ENCODE peak calls at places on chromosomes 7 and 10, in five cellular contexts. X, W, K, S and B are unnamed samples.

GRCh38 chr10:102540023-102540422 is 36.3 kb downstream of the SUFU start:
- DNase-seq in X (no peak), W (peak), K (no peak), S (no peak), B (peak)

GRCh38 chr10:133515471-133515870 is 11.7 kb upstream of the CYP2E1 start:
- DNase-seq in X (no peak), W (no peak), K (no peak), S (no peak), B (no peak)

GRCh38 chr10:103911021-103911459 is 6.9 kb downstream of the STN1 start:
- DNase-seq in X (no peak), W (peak), K (no peak), S (no peak), B (peak)

GRCh38 chr7:69597278-69598076 is 798 bp upstream of the AUTS2 start:
- DNase-seq in X (peak), W (peak), K (no peak), S (peak), B (peak)

GRCh38 chr10:133465950-133466474 is 12.3 kb downstream of the SCART1 start:
- DNase-seq in X (no peak), W (no peak), K (no peak), S (no peak), B (no peak)

GRCh38 chr7:118153551-118154177 is 30.3 kb upstream of the LSM8 start:
- DNase-seq in X (no peak), W (peak), K (no peak), S (peak), B (peak)

GRCh38 chr7:99374121-99375064 is at the start of gene ARPC1B:
- DNase-seq in X (peak), W (peak), K (peak), S (peak), B (peak)

GRCh38 chr10:17219024-17219423 is 9.0 kb upstream of the VIM start:
- DNase-seq in X (no peak), W (no peak), K (no peak), S (no peak), B (no peak)

GRCh38 chr7:141012044-141012685 is 2.6 kb downstream of the MRPS33 start:
- DNase-seq in X (no peak), W (peak), K (peak), S (peak), B (peak)

GRCh38 chr10:44850356-44850934 is 60.7 kb upstream of the TMEM72 start:
- DNase-seq in X (no peak), W (no peak), K (no peak), S (no peak), B (no peak)

GRCh38 chr7:18345641-18346234 is 149.8 kb upstream of the HDAC9 start:
- DNase-seq in X (no peak), W (no peak), K (no peak), S (peak), B (peak)

GRCh38 chr7:71239517-71239916 is 107.6 kb downstream of the GALNT17 start:
- DNase-seq in X (no peak), W (no peak), K (no peak), S (no peak), B (no peak)

GRCh38 chr7:8155836-8156235 is 106.1 kb downstream of the ICA1 start:
- DNase-seq in X (no peak), W (no peak), K (no peak), S (no peak), B (no peak)

GRCh38 chr7:130814753-130815152 is 80.7 kb upstream of the KLF14 start:
- DNase-seq in X (no peak), W (no peak), K (no peak), S (no peak), B (no peak)

GRCh38 chr7:158247758-158248487 is 339.7 kb downstream of the PTPRN2 start:
- DNase-seq in X (no peak), W (no peak), K (no peak), S (no peak), B (no peak)

GRCh38 chr10:88525371-88526079 is 57.6 kb downstream of the RNLS start:
- DNase-seq in X (no peak), W (no peak), K (peak), S (peak), B (no peak)

GRCh38 chr10:6716521-6716920 is 136.4 kb upstream of the PRKCQ start:
- DNase-seq in X (no peak), W (no peak), K (no peak), S (no peak), B (no peak)

GRCh38 chr10:71971769-71972555 is 7.8 kb downstream of the CHST3 start:
- DNase-seq in X (no peak), W (peak), K (no peak), S (no peak), B (peak)

GRCh38 chr7:130180571-130180971 is 24.6 kb downstream of the TMEM209 start:
- DNase-seq in X (no peak), W (no peak), K (no peak), S (no peak), B (no peak)

GRCh38 chr7:147639037-147639436 is 951.5 kb upstream of the C7orf33 start:
- DNase-seq in X (no peak), W (no peak), K (no peak), S (no peak), B (no peak)

GRCh38 chr10:48517911-48518321 is 87.0 kb downstream of the ARHGAP22 start:
- DNase-seq in X (no peak), W (no peak), K (no peak), S (no peak), B (no peak)

GRCh38 chr10:31129880-31130405 is 98.3 kb upstream of the ZNF438 start:
- DNase-seq in X (no peak), W (no peak), K (no peak), S (no peak), B (no peak)

GRCh38 chr10:4847580-4848020 is 21.6 kb downstream of the AKR1E2 start:
- DNase-seq in X (no peak), W (no peak), K (peak), S (no peak), B (no peak)

GRCh38 chr7:5549096-5549896 is 125.7 kb upstream of the TNRC18 start:
- DNase-seq in X (no peak), W (no peak), K (no peak), S (peak), B (no peak)

GRCh38 chr7:115210552-115210951 is 288.7 kb downstream of the MDFIC start:
- DNase-seq in X (no peak), W (no peak), K (no peak), S (no peak), B (no peak)

GRCh38 chr10:11437391-11438241 is 173.8 kb downstream of the USP6NL start:
- DNase-seq in X (no peak), W (no peak), K (no peak), S (no peak), B (no peak)

GRCh38 chr7:7304705-7305475 is 122.5 kb downstream of the C1GALT1 start:
- DNase-seq in X (no peak), W (no peak), K (no peak), S (no peak), B (no peak)

GRCh38 chr7:137932881-137933269 is 69.0 kb downstream of the CREB3L2 start:
- DNase-seq in X (no peak), W (no peak), K (no peak), S (no peak), B (no peak)

GRCh38 chr7:101882595-101883564 is 65.5 kb downstream of the CUX1 start:
- DNase-seq in X (peak), W (no peak), K (peak), S (peak), B (no peak)

GRCh38 chr10:67697646-67698245 is 1.8 kb upstream of the CTNNA3 start:
- DNase-seq in X (no peak), W (peak), K (peak), S (peak), B (peak)

GRCh38 chr7:1426474-1426873 is 32.8 kb downstream of the MICALL2 start:
- DNase-seq in X (no peak), W (no peak), K (no peak), S (no peak), B (no peak)

GRCh38 chr10:34760606-34761005 is 54.5 kb downstream of the PARD3 start:
- DNase-seq in X (no peak), W (no peak), K (no peak), S (no peak), B (no peak)

GRCh38 chr10:44955408-44956070 is 4.1 kb upstream of the RASSF4 start:
- DNase-seq in X (no peak), W (no peak), K (no peak), S (peak), B (no peak)

GRCh38 chr7:54542920-54543539 is 855 bp downstream of the VSTM2A start:
- DNase-seq in X (no peak), W (no peak), K (peak), S (no peak), B (peak)

DNA sequence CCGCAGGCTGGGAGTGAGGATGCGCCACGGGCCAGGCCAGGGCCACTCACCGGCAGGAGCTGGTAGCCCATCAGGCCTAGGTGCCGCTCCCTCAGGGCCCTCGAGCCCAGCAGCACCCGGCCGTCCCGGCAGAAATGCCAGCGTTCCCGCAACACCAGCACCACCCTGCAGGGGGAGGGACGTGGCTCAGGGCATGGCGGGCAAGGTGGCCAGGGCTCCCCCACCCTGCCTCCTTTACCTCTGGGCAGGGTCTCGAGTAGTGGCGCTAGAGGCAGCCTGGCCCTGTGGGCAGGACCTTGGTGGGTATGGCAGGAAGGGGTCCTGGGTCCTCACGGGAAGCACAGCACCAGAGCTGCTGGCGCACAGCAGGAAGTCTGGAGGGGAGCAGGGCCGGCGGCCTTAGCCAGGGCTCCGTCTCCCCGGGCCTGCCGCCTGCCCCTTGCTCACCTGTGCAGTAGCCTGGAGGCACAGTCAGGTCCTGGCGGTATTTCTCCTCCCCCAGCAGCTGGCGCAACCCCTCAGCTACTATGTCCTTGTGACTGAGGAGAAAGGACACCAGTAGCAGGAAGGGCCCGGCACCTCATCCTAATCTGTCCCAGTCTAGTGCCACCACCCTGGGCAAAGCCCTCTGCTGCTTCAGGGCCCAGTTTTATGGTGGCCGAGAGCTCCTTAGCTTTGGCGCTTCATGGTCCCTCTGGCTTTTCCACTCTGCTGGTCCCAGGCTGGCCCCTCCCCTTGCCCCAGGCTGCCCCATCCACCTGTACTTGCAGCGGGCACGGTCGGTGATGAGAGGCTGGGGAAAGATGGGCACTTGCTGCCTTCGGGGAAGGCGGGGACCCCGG is 3.5 kb downstream of the FASTK start:
- DNase-seq in X (no peak), W (no peak), K (no peak), S (no peak), B (no peak)
- TF ChIP-seq CTCF in X (no peak), W (no peak), K (peak), S (no peak), B (no peak)

DNA sequence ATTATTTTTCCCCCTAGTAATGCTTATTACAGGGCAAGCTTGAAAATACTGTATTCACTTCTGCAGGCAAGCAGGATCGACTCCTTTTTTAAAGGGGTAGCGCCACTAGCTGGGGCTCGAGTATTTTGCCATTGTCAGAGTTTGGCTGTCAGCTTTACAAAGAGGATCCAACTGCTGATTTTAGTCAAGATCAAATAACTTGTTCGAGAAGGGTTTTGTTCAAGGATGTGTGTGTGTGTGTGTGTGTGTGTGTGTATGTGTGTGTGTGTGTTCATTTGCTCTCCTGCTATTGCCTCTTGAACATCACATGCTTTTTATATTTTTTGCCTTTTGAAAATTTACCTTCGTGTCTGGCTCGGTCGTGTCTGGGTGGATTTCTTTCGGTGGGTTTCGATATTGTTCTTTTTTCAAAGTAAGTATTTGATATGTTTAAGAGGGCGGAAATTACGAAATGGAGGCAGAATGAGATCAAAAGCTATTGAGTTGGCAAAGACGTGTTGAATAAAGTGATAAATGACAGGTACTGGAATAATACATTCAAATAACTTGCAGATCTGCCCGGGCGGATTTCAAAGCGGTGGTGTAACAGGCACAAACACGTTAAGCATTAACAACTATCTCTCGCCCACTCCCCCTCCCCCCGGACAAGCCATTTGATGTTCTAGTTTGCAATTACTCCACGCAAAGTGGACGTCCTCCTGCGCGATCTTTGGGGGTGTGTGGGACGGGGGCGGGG is 1.1 kb downstream of the ARID5B start:
- DNase-seq in X (no peak), W (peak), K (no peak), S (peak), B (peak)
- TF ChIP-seq CTCF in X (no peak), W (peak), K (peak), S (no peak), B (no peak)

DNA sequence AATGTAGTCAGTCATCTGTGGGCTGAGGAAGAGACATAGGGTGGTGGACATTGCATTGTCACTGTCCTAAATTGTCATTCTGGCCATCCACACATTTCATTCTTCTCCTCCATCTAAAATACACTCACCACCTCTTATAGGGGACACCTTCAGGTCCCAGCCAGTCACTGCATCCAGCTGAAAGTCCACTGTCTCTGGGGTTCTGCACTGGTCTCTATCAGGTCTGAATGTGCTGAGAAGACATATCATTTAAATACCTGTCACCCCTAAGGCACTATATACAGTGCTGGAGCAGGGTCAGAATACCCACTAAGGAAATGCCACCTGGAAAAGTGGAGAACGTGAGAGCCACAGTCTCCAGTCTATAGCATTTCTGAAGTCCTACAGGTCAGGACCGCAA is 29.6 kb downstream of the SH2D4B start:
- DNase-seq in X (no peak), W (no peak), K (no peak), S (no peak), B (no peak)
- TF ChIP-seq CTCF in X (no peak), W (no peak), K (no peak), S (no peak), B (no peak)

GRCh38 chr10:86334515-86335085 is 32.0 kb downstream of the GRID1 start:
- DNase-seq in X (peak), W (no peak), K (no peak), S (no peak), B (no peak)
- TF ChIP-seq CTCF in X (no peak), W (no peak), K (no peak), S (no peak), B (no peak)

GRCh38 chr10:68787813-68788212 is 39.5 kb upstream of the STOX1 start:
- DNase-seq in X (no peak), W (no peak), K (no peak), S (no peak), B (no peak)

GRCh38 chr10:68795886-68796532 is 31.3 kb upstream of the STOX1 start:
- DNase-seq in X (no peak), W (no peak), K (no peak), S (no peak), B (no peak)

GRCh38 chr10:68790476-68790875 is 36.9 kb upstream of the STOX1 start:
- DNase-seq in X (no peak), W (no peak), K (no peak), S (no peak), B (no peak)

GRCh38 chr10:68796609-68797008 is 30.7 kb upstream of the STOX1 start:
- DNase-seq in X (no peak), W (no peak), K (no peak), S (no peak), B (no peak)

DNA sequence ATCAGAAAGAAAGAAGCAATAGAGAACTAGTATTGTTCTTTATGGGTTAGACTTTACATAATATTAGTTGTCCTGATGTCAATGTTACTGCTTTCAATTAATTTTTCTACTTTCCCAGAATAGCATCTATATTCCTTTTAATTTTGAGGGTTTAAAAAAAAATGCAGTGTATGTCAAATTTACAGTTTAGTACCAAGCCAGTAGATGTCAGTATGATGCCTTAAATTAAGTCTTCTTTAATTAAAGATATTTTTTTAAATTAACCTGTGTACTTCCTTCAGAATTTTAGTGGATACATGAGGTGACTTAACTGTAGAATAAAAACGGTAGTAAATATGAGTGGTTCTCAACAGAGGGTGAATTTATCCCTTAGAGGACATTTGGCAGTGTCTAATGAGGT is 35.2 kb upstream of the STOX1 start:
- DNase-seq in X (no peak), W (no peak), K (no peak), S (no peak), B (no peak)
- TF ChIP-seq CTCF in X (no peak), W (no peak), K (peak), S (no peak), B (no peak)

DNA sequence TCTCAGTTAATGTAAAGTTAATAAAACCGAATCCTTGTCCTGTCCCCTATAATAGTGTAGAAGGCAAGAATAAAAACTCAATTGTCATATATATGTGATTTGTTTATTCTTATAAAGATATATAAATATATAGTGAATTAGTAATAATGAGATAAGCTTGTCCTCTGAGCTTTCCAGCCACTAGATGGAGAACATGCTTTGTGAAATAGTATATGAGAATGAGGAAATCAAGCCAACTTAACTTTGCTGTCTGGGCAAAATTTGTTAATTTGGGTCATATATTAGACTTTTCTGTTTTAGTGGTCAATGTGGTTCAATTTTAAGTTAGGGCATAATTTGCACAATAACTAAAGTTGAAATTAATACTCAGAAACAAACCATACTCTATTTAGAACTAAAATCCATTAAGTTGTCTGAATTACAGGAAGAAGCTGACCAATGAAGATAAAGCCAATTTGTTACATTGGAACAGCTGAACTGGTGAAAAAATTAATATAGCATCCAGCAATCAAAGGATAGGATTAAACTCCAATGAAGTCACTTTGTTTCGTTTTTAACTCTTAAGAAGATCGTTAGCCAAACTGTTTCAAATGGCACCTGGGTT is 595.0 kb downstream of the ARL4A start:
- DNase-seq in X (no peak), W (no peak), K (no peak), S (no peak), B (no peak)
- TF ChIP-seq CTCF in X (no peak), W (no peak), K (peak), S (no peak), B (no peak)

GRCh38 chr10:126013489-126014281 is 117.3 kb downstream of the FANK1 start:
- DNase-seq in X (no peak), W (no peak), K (peak), S (no peak), B (peak)
- TF ChIP-seq CTCF in X (no peak), W (peak), K (peak), S (no peak), B (no peak)

DNA sequence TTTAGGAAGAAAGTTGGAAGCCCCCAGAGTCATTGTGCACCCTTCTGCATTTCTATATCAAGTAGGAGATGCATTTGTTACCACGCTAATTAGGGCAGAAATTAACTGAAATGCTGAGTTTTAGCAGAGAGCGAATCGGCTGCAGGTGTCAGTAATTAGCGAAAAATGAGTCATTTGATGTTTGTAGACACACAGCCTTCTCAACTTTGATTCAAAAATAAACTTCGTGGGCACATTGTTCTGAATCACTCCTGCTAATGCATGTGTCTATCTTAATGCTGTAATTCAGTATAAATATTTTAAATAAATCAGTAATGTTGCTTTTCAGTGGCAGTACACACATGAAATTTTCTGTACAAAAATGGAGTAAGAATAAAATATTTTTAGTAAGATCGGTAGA is 109.5 kb upstream of the CARD11 start:
- DNase-seq in X (no peak), W (no peak), K (no peak), S (no peak), B (no peak)
- TF ChIP-seq CTCF in X (no peak), W (no peak), K (no peak), S (no peak), B (no peak)

DNA sequence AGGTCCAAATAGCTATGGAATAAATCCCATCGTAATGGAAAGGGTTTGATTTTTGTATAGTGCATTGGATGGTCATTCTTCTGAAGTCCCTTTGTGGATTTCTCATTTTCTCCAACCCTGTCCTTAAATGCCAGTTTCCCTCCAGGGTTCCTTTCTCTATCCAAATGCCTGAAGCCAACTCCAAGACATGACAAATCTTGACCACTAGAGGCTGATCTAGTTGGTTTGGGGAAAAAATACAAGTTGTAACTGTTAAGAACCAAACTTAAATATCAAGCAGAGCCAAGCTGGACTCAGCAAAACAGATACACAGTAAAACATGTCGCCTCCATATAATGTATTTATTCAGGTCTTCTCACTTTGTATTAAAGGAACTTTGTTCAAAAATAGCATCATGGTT is 28.7 kb downstream of the FRMD4A start:
- DNase-seq in X (no peak), W (no peak), K (no peak), S (no peak), B (no peak)
- TF ChIP-seq CTCF in X (peak), W (peak), K (peak), S (no peak), B (no peak)